ENCODE peak calls at places on chromosomes 7 and 10, in five cellular contexts. R, C, V, M and O are unnamed samples. For H3K4me1, the result is how much of the 10 kb centered on the place peaks cover.

GRCh38 chr7:131145026-131145425 is 182.7 kb upstream of the MKLN1 start:
- DNase-seq in V (peak), C (no peak), M (no peak), R (no peak), O (no peak)

GRCh38 chr7:44104880-44105771 is 981 bp downstream of the AEBP1 start:
- DNase-seq in M (peak), R (no peak), V (peak), C (peak), O (no peak)

GRCh38 chr10:116437076-116437692 is 9.5 kb downstream of the PNLIPRP3 start:
- DNase-seq in C (no peak), R (no peak), M (no peak), V (no peak), O (no peak)

GRCh38 chr7:51010534-51010933 is 227.8 kb upstream of the GRB10 start:
- DNase-seq in M (no peak), V (no peak), C (no peak), R (no peak), O (no peak)

GRCh38 chr7:117458977-117459583 is 20.7 kb upstream of the CFTR start:
- DNase-seq in M (no peak), V (peak), R (no peak), C (peak), O (no peak)

GRCh38 chr7:130113887-130114286 is 43.6 kb downstream of the KLHDC10 start:
- DNase-seq in V (no peak), R (no peak), M (no peak), C (no peak), O (no peak)

GRCh38 chr10:8462565-8462964 is 408.1 kb downstream of the GATA3 start:
- DNase-seq in C (no peak), M (no peak), V (no peak), R (no peak), O (no peak)

GRCh38 chr10:131777921-131778320 is 122.9 kb upstream of the PPP2R2D start:
- DNase-seq in C (no peak), M (no peak), R (no peak), V (no peak), O (no peak)

GRCh38 chr7:47776335-47776734 is 171.9 kb downstream of the PKD1L1 start:
- DNase-seq in R (no peak), M (no peak), V (no peak), C (no peak), O (no peak)

GRCh38 chr10:28666751-28667467 is 10.4 kb upstream of the BAMBI start:
- DNase-seq in V (no peak), R (no peak), C (no peak), M (no peak), O (no peak)

GRCh38 chr10:124659380-124659779 is 84.8 kb downstream of the FAM53B start:
- DNase-seq in V (no peak), C (no peak), M (no peak), R (no peak), O (no peak)

GRCh38 chr7:106521115-106521514 is 139.8 kb downstream of the CCDC71L start:
- DNase-seq in C (no peak), R (no peak), M (no peak), V (no peak), O (no peak)

GRCh38 chr7:95485749-95486148 is at the start of gene ASB4:
- DNase-seq in V (no peak), M (no peak), C (no peak), R (no peak), O (peak)

GRCh38 chr10:128326851-128327250 is 200.6 kb upstream of the MKI67 start:
- DNase-seq in R (no peak), M (no peak), V (no peak), C (no peak), O (no peak)

GRCh38 chr10:19651549-19651948 is 164.7 kb upstream of the PLXDC2 start:
- DNase-seq in R (no peak), M (no peak), C (peak), V (peak), O (no peak)

GRCh38 chr10:69934768-69935167 is 117.9 kb upstream of the MACROH2A2 start:
- DNase-seq in V (no peak), M (no peak), C (no peak), R (no peak), O (no peak)

GRCh38 chr10:32963102-32963501 is 5.1 kb upstream of the ITGB1 start:
- DNase-seq in C (peak), M (no peak), V (peak), R (no peak), O (no peak)

GRCh38 chr7:128389815-128390329 is 19.9 kb downstream of the IMPDH1 start:
- DNase-seq in M (no peak), R (no peak), C (no peak), V (no peak), O (no peak)

GRCh38 chr7:51702673-51703072 is 386.1 kb upstream of the COBL start:
- DNase-seq in C (no peak), M (no peak), R (no peak), V (no peak), O (no peak)

GRCh38 chr10:74177140-74177677 is 26.2 kb downstream of the ADK start:
- DNase-seq in C (peak), R (peak), M (no peak), V (peak), O (peak)

GRCh38 chr10:10623958-10624590 is 393.6 kb upstream of the CELF2 start:
- DNase-seq in V (no peak), C (no peak), R (no peak), M (no peak), O (no peak)

GRCh38 chr7:85686410-85687181 is 499.7 kb upstream of the SEMA3D start:
- DNase-seq in V (no peak), M (no peak), C (no peak), R (no peak), O (no peak)

GRCh38 chr7:88665892-88666514 is 93.5 kb upstream of the ZNF804B start:
- DNase-seq in C (no peak), V (no peak), R (no peak), M (no peak), O (no peak)

GRCh38 chr10:7547825-7548224 is 118.9 kb downstream of the ITIH5 start:
- DNase-seq in C (no peak), V (no peak), R (no peak), M (no peak), O (no peak)

GRCh38 chr7:135974667-135975066 is 2.5 kb downstream of the MTPN start:
- DNase-seq in V (no peak), C (no peak), M (no peak), R (no peak), O (no peak)

GRCh38 chr10:67666416-67667043 is 29.5 kb downstream of the CTNNA3 start:
- DNase-seq in M (no peak), R (no peak), V (peak), C (peak), O (no peak)

GRCh38 chr7:118003438-118003837 is 130.2 kb upstream of the CTTNBP2 start:
- DNase-seq in M (no peak), V (no peak), R (no peak), C (no peak), O (no peak)

GRCh38 chr10:58781873-58782488 is 269.3 kb downstream of the BICC1 start:
- DNase-seq in C (peak), V (peak), M (no peak), R (no peak), O (no peak)

GRCh38 chr10:64535131-64535867 is 1014.1 kb downstream of the REEP3 start:
- DNase-seq in V (no peak), C (no peak), R (no peak), M (no peak), O (no peak)

GRCh38 chr7:101815826-101816488 is 1.5 kb upstream of the CUX1 start:
- DNase-seq in R (peak), C (peak), M (peak), V (peak), O (peak)
- H3K4me3 ChIP-seq in R (peak), C (peak), M (peak), V (peak), O (peak)

DNA sequence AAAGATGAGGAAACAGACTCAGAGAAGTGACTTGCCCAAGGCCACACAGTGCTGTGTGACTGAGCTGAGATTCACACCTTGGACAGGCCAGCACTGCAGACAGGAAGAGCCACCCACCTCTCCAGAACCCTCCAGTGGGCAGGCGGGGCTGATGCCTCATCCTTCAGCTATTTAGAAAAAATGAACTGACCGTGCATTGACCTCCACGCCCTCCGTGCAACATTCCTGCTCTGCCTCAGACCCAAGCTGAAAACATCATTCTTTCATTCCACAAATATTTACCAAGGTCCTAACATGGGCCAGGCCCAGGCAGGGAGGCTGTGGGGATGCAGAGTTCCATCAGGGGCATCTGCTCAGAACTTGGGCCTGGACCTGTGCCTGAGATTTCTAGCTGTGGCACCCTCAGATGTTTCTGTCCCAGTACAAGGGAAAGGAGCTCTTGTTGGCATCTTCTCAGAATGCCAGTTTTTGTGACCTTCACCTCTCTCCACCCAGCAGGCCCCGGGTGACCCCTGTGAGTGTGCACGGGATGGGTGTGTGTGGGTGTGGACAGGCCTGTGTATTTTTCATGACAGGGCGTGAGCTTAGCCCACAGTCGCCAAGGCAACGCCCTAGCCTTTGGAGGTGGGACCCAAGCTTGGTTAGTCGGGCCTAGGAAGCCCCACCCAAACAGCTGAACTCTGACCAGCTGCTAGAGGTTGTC is 6.5 kb downstream of the VSIR start:
- DNase-seq in C (peak), M (peak), R (peak), V (peak), O (peak)
- H3K4me1 ChIP-seq in C (half or more), M (half or more), R (half or more), V (under half), O (half or more)

DNA sequence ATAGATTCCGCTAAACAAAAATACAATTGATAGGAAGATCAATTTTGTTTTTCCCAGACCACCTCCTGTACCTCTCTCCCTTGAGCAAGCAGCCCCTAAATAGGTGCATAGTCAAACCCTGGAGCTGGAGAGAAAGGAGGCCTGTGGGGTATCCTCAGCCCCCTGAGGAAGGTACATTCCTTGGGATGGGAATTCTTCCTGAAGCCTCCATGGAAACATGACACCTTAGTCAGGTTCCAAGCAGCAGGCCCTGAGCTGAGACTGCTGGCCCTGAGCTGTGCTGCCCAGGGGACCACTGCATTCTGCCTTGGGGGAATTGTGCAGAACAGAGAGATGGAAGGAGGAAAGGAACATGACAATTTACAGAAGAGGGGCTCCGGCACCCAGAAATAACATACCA is 7.4 kb downstream of the HNRNPF start:
- DNase-seq in M (no peak), R (no peak), C (no peak), V (no peak), O (no peak)
- H3K4me3 ChIP-seq in M (no peak), R (no peak), C (no peak), V (no peak), O (no peak)

DNA sequence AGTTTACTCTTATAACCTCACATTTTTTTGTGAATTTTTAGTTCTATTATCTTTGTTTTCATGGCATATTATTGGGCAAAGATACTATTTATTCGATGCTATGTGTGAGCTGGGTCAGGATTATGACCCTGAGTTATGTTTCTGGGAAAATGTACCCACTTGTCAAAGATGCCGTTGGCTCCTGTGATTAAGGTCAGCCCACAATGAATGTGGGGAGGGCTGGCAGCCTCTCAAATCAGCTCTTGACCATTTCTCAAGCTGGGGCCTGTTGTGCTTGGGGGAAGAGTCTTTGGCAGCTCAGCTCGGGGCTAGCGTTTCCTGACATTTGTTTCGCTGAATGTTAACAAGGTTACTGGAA is 97.5 kb downstream of the TCF7L2 start:
- DNase-seq in C (peak), V (peak), M (peak), R (no peak), O (peak)
- H3K4me1 ChIP-seq in C (half or more), V (under half), M (under half), R (under half), O (under half)

GRCh38 chr10:2173328-2173727 is 436.0 kb upstream of the ADARB2 start:
- DNase-seq in V (no peak), C (no peak), M (no peak), R (no peak), O (no peak)
- H3K4me3 ChIP-seq in V (no peak), C (no peak), M (no peak), R (no peak), O (no peak)

GRCh38 chr10:95331596-95332130 is 40.9 kb upstream of the PDLIM1 start:
- DNase-seq in V (no peak), M (no peak), R (no peak), C (no peak), O (no peak)

GRCh38 chr10:95330966-95331453 is 40.2 kb upstream of the PDLIM1 start:
- DNase-seq in R (no peak), V (no peak), M (no peak), C (no peak), O (no peak)

GRCh38 chr10:95328013-95328412 is 37.2 kb upstream of the PDLIM1 start:
- DNase-seq in M (no peak), V (no peak), C (no peak), R (no peak), O (no peak)

GRCh38 chr10:95327367-95327766 is 36.6 kb upstream of the PDLIM1 start:
- DNase-seq in C (peak), V (peak), R (peak), M (no peak), O (no peak)

DNA sequence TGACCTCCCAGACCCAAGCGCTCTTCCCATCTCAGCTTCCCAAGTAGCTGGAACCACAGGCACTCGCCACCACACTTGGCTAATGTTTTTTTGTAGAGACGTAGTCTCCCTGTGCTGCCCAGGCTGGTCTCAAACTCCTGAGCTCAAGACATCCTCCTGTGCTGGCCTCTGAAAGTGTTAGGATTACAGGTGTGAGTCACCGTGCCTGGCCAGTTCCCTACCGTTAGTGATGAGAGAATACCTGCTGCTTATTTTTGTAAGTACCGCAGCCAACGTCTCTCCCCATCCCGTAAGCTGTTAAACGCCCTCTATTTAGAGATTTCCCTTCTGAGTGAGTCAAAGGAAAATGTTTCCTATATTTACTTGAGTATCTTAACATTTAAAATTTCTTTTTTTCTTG is 38.5 kb upstream of the PDLIM1 start:
- DNase-seq in R (no peak), C (no peak), M (no peak), V (no peak), O (no peak)
- H3K4me1 ChIP-seq in R (under half), C (under half), M (under half), V (under half), O (under half)

GRCh38 chr10:130425881-130426435 is 289.8 kb downstream of the GLRX3 start:
- DNase-seq in C (no peak), V (no peak), M (no peak), R (no peak), O (no peak)
- H3K4me3 ChIP-seq in C (no peak), V (no peak), M (no peak), R (no peak), O (no peak)

GRCh38 chr7:102044984-102045673 is 227.7 kb downstream of the CUX1 start:
- DNase-seq in M (peak), V (no peak), C (peak), R (no peak), O (peak)
- H3K4me1 ChIP-seq in M (under half), V (under half), C (under half), R (under half), O (under half)

GRCh38 chr7:18457832-18458231 is 37.7 kb upstream of the HDAC9 start:
- DNase-seq in C (no peak), V (no peak), R (no peak), M (no peak), O (peak)
- H3K4me3 ChIP-seq in C (no peak), V (no peak), R (no peak), M (no peak), O (no peak)